ENCODE peak calls at places on chromosome 2, in four cellular contexts. F is putamen, S is GOT3, I is DMS 273 treated with DMSO at 0.1 percent for 48 hours. V is an unnamed sample.
A peak's percentile ranks its signal among the peaks of the same experiment; 100 is the strongest.

GRCh38 chr2:30708491-30709290 is 98.6 kb downstream of the CAPN13 start:
- DNase-seq in F (no peak), I (no peak), S (no peak), V (no peak)

GRCh38 chr2:143694335-143694734 is 565.1 kb downstream of the ARHGAP15 start:
- DNase-seq in I (no peak), S (no peak), F (no peak), V (no peak)

GRCh38 chr2:216034065-216034464 is 20.7 kb upstream of the MREG start:
- DNase-seq in I (peak; percentile 12), F (peak; percentile 56), S (peak; percentile 52), V (peak; percentile 75)

GRCh38 chr2:240393831-240394410 is 41.5 kb upstream of the GPC1 start:
- DNase-seq in S (no peak), I (no peak), F (no peak), V (no peak)

GRCh38 chr2:59149271-59149670 is 908.1 kb upstream of the FANCL start:
- DNase-seq in F (no peak), S (no peak), I (no peak), V (no peak)

GRCh38 chr2:197174539-197175094 is 136.0 kb downstream of the ANKRD44 start:
- DNase-seq in I (no peak), F (no peak), S (no peak), V (no peak)

GRCh38 chr2:37851828-37852584 is 73.1 kb upstream of the RMDN2 start:
- DNase-seq in I (no peak), S (no peak), F (no peak), V (no peak)

GRCh38 chr2:131389657-131390056 is 25.7 kb upstream of the RAB6D start:
- DNase-seq in F (no peak), I (no peak), S (no peak), V (no peak)

GRCh38 chr2:100182494-100183355 is 40.3 kb upstream of the AFF3 start:
- DNase-seq in I (no peak), F (no peak), S (no peak), V (no peak)

GRCh38 chr2:228866781-228867180 is 404.3 kb downstream of the PID1 start:
- DNase-seq in I (no peak), S (no peak), F (no peak), V (no peak)

GRCh38 chr2:28435796-28436425 is 43.3 kb downstream of the FOSL2 start:
- DNase-seq in S (no peak), F (no peak), I (no peak), V (no peak)

V was measured in pons.